ENCODE peak calls at places on chromosomes 1 and 21, in four cellular contexts. C is K562, Y is HCT116, U is esophagus squamous epithelium. T is an unnamed sample.

GRCh38 chr1:82491301-82491986 is 690.7 kb downstream of the ADGRL2 start:
- DNase-seq in Y (no peak), U (no peak), C (no peak), T (no peak)

GRCh38 chr21:33121715-33122475 is 52.0 kb downstream of the OLIG1 start:
- DNase-seq in Y (peak; percentile 72), C (peak; percentile 95), U (no peak), T (no peak)

GRCh38 chr1:41862411-41863221 is 56.1 kb downstream of the HIVEP3 start:
- DNase-seq in U (no peak), C (peak; percentile 40), Y (peak; percentile 83), T (no peak)

GRCh38 chr1:211259596-211260126 is 495 bp downstream of the RCOR3 start:
- DNase-seq in C (peak; percentile 84), U (peak; percentile 37), Y (no peak), T (peak; percentile 54)

GRCh38 chr21:41601573-41602371 is 93.8 kb upstream of the TMPRSS2 start:
- DNase-seq in Y (no peak), C (no peak), U (no peak), T (peak; percentile 70)

GRCh38 chr1:35644204-35644603 is 2.9 kb upstream of the PSMB2 start:
- DNase-seq in C (no peak), U (no peak), Y (no peak), T (no peak)

GRCh38 chr1:12473596-12474329 is 144.2 kb downstream of the DHRS3 start:
- DNase-seq in U (no peak), C (no peak), Y (no peak), T (no peak)

GRCh38 chr1:9784508-9785133 is 39.1 kb downstream of the CLSTN1 start:
- DNase-seq in C (peak; percentile 64), Y (peak; percentile 58), U (no peak), T (peak; percentile 68)

GRCh38 chr1:100382657-100383056 is 30.4 kb downstream of the CDC14A start:
- DNase-seq in Y (no peak), U (no peak), C (no peak), T (no peak)

GRCh38 chr1:163186910-163187309 is 15.8 kb downstream of the RGS5 start:
- DNase-seq in U (no peak), C (no peak), Y (no peak), T (no peak)

GRCh38 chr1:203547147-203547546 is 53.2 kb downstream of the OPTC start:
- DNase-seq in U (no peak), Y (no peak), C (no peak), T (no peak)

GRCh38 chr1:60461889-60462595 is 388.5 kb upstream of the C1orf87 start:
- DNase-seq in C (no peak), U (no peak), Y (no peak), T (no peak)

GRCh38 chr21:25925936-25926335 is 191.2 kb downstream of the GABPA start:
- DNase-seq in C (no peak), U (no peak), Y (no peak), T (no peak)

GRCh38 chr1:63874278-63874880 is 100.6 kb downstream of the ROR1 start:
- DNase-seq in Y (no peak), C (no peak), U (no peak), T (no peak)

GRCh38 chr1:107649023-107649422 is 316.0 kb downstream of the VAV3 start:
- DNase-seq in C (no peak), U (no peak), Y (no peak), T (no peak)

GRCh38 chr1:17776426-17776825 is 21.3 kb downstream of the ACTL8 start:
- DNase-seq in Y (no peak), U (no peak), C (no peak), T (no peak)

GRCh38 chr1:86703696-86704455 is 500 bp upstream of the SH3GLB1 start:
- DNase-seq in C (peak; percentile 11), U (no peak), Y (no peak), T (no peak)

GRCh38 chr1:101379939-101380338 is 143.1 kb downstream of the S1PR1 start:
- DNase-seq in C (no peak), Y (no peak), U (no peak), T (no peak)

GRCh38 chr1:46137901-46138300 is 5.5 kb upstream of the PIK3R3 start:
- DNase-seq in U (no peak), C (no peak), Y (no peak), T (no peak)

GRCh38 chr1:232667094-232667780 is 37.3 kb upstream of the SIPA1L2 start:
- DNase-seq in Y (no peak), U (no peak), C (no peak), T (no peak)

GRCh38 chr1:1440262-1440772 is 4.8 kb downstream of the VWA1 start:
- DNase-seq in Y (no peak), U (no peak), C (no peak), T (no peak)

GRCh38 chr1:60833173-60833572 is 249.2 kb upstream of the NFIA start:
- DNase-seq in U (no peak), C (peak; percentile 10), Y (no peak), T (no peak)

GRCh38 chr1:165639821-165640623 is 9.0 kb downstream of the MGST3 start:
- DNase-seq in Y (no peak), U (no peak), C (no peak), T (no peak)

GRCh38 chr1:211339631-211340041 is 13.0 kb downstream of the TRAF5 start:
- DNase-seq in Y (no peak), U (no peak), C (no peak), T (no peak)

GRCh38 chr1:9655836-9656235 is 4.3 kb downstream of the PIK3CD start:
- DNase-seq in U (no peak), C (no peak), Y (no peak), T (no peak)

GRCh38 chr1:248372394-248372793 is 3.2 kb upstream of the OR2T6 start:
- DNase-seq in U (no peak), C (no peak), Y (no peak), T (no peak)

GRCh38 chr1:42038261-42038660 is 114.9 kb upstream of the GUCA2B start:
- DNase-seq in U (no peak), C (no peak), Y (no peak), T (no peak)

GRCh38 chr1:32759997-32760623 is 57.0 kb downstream of the YARS1 start:
- DNase-seq in Y (peak; percentile 94), C (peak; percentile 55), U (no peak), T (peak; percentile 99)
- TF ChIP-seq POLR2A in Y (peak; percentile 46), C (no peak), U (no peak), T (no peak)

DNA sequence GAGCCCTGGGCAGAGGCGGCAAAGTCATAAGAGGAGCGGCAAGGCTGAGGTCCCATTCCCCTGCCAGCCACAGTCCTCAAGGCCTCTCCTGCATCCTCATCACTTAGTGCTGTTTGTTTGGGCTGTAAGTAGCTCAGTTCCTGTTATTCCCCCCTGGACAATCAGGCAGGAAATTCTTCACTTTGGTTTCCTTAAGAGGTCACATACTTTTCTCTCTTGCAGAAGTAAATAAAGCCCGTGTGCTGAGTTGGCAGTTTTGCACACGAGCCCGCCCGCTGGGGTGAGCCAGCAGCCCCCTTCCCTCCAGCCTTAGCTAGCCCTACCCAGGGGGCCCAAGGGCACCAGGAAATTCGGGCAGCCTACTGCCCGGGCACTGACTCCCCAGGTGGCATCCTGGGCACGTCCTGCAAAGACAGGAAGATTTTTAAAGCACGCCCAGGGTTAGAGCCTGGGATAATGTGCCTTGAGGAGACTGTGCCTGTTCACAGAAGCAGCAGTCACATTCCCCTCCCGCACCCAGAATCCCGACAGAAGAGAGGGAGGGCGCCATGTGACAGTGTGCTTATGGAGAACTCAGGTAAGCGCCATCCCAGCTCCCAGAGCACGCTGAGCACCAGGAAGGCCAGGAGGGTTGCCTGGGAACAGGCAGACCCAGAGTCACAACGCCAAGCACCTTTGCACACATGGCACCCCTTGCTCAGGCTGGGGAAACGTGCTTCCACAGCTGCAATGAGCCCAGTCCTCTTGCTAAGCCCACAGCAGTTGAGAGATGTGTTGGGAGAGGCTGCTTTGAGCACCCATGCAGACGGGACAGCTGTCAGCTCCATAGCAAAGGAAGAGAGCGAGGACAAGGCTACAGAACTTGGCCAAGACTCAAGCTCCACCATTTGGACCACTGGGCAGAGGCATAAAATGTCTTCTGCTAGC is 144.5 kb upstream of the TMEM51 start:
- DNase-seq in Y (no peak), U (no peak), C (no peak), T (no peak)
- TF ChIP-seq POLR2A in Y (no peak), U (no peak), C (no peak), T (no peak)

DNA sequence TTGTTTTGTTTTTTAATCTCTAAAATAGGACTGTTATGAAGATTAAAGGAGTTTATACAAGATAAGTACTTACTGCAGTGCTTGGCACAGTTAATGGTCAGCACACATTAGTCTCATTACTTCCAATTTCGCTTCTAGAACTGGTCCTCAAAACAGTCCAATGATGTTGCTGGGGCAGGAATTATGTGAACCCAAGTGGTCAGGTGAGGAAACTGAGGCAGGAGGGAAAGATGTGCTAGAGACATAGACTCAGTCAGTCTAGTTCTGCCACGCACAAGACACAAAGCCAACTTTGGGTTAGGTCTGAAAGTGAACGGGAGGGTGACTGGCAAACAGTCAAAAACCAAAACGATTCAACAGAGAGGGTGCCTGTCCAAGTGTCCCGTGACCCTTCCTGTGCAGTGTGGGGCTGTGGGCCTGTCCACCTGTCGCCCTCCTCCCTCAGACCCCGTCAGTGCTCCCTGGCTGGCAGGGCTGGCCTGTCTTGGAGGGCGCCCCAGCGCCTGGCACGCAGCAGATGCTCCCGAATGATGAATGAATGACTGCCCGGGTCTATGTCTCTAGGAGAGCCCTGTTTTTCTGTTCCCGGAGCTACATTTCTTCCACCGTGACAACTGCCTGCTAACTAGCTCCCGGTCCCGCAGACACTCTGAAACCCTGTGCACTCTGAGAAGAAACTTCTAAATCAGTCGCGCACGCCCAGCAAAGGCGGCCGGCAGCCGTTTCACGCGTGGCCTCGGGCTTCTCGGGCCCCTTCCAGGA is 2.4 kb downstream of the LRP8 start:
- DNase-seq in Y (no peak), C (no peak), U (no peak), T (peak; percentile 50)
- TF ChIP-seq POLR2A in Y (no peak), C (no peak), U (no peak), T (no peak)

DNA sequence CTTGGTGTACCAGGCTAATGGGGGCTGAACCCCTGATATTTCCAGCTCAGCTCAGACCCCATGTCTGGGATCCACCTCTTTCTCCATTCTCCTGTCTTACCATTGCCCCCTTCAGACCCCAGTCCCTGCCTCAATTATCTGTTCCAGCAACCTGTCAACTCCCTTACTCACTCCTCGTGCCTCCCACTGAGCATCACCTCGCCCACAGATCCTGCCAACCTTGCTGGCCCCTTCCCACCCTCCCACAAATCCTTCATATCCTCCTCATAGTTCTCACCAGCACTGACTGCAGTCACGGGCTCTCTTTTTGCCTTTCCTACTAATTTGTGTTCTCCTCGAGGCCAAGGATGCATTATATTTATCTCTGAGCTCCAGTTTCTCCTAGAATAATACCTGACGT is 62.9 kb downstream of the TMEM53 start:
- DNase-seq in U (no peak), Y (no peak), C (no peak), T (no peak)
- TF ChIP-seq POLR2A in U (no peak), Y (no peak), C (no peak), T (no peak)

DNA sequence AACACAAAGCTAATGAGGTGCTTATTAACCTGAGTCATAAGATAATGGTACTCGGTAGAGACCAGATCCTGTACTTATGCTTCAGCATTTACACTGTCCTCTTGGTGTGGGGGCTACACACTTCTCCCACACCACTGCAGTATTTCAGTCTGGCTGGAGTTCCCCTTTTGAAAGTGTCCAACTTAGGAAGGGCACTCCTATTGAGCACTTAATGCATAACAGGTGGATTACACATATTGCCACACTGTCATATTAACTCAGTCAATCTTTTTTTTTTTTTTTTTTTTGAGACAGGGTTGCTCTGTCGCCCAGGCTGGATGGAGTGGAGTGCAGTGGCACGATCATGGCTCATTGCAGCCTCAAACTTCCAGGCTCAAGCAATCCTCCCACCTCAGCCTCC is 1.5 kb downstream of the GPATCH4 start:
- DNase-seq in U (no peak), Y (no peak), C (no peak), T (no peak)
- TF ChIP-seq POLR2A in U (no peak), Y (no peak), C (no peak), T (no peak)

T was measured in thyroid gland.